ENCODE peak calls at places on chromosomes 6 and 20, in eight cellular contexts. U is HCT116; H is left lung; D is CD8-positive, alpha-beta T cell; T is colonic mucosa; O is mammary epithelial cell; C is cardiac muscle cell; M is lower lobe of right lung. G is an unnamed sample.
A peak's percentile ranks its signal among the peaks of the same experiment; 100 is the strongest.

GRCh38 chr6:158645064-158646022 is 800 bp upstream of the DYNLT1 start:
- DNase-seq in M (no peak), C (no peak), H (peak; percentile 10), U (no peak), O (peak; percentile 17), D (no peak), T (peak; percentile 21), G (no peak)

GRCh38 chr6:129812145-129812777 is 48.9 kb downstream of the TMEM244 start:
- DNase-seq in O (no peak), D (no peak), M (no peak), U (no peak), H (no peak), T (no peak), C (no peak), G (no peak)

GRCh38 chr20:9323622-9324021 is 190.8 kb upstream of the LAMP5 start:
- DNase-seq in C (peak; percentile 27), T (no peak), O (no peak), U (peak; percentile 7), M (no peak), D (no peak), H (no peak), G (no peak)

GRCh38 chr20:58682656-58683055 is 9.9 kb upstream of the NPEPL1 start:
- DNase-seq in M (no peak), H (no peak), D (no peak), U (no peak), C (peak; percentile 55), O (peak; percentile 73), T (no peak), G (no peak)

GRCh38 chr20:58715709-58716475 is 23.3 kb downstream of the NPEPL1 start:
- DNase-seq in U (no peak), D (no peak), T (peak; percentile 12), C (no peak), H (peak; percentile 28), O (no peak), M (no peak), G (peak; percentile 16)

GRCh38 chr20:57680934-57681914 is 28.6 kb downstream of the PMEPA1 start:
- DNase-seq in U (no peak), O (no peak), H (no peak), T (no peak), M (no peak), C (no peak), D (peak; percentile 33), G (no peak)

GRCh38 chr20:41364967-41365765 is 1.5 kb downstream of the EMILIN3 start:
- DNase-seq in O (no peak), T (no peak), M (no peak), U (no peak), D (no peak), H (no peak), C (no peak), G (no peak)

GRCh38 chr20:31665753-31666152 is 28.0 kb downstream of the COX4I2 start:
- DNase-seq in C (no peak), D (no peak), O (no peak), U (no peak), H (no peak), T (no peak), M (no peak), G (no peak)

GRCh38 chr6:125421853-125422252 is 120.1 kb upstream of the HDDC2 start:
- DNase-seq in O (no peak), C (peak; percentile 53), D (no peak), M (no peak), U (no peak), T (no peak), H (no peak), G (no peak)

GRCh38 chr6:44219053-44219814 is 2.5 kb downstream of the MYMX start:
- DNase-seq in H (peak; percentile 90), D (no peak), T (peak; percentile 84), O (no peak), U (no peak), M (peak; percentile 89), C (peak; percentile 76), G (no peak)

GRCh38 chr6:157614026-157614484 is 209.0 kb upstream of the SNX9 start:
- DNase-seq in M (no peak), C (peak; percentile 10), D (no peak), O (peak; percentile 13), U (no peak), H (no peak), T (peak; percentile 55), G (no peak)

GRCh38 chr20:35988910-35989463 is 20.6 kb downstream of the CNBD2 start:
- DNase-seq in C (peak; percentile 44), H (no peak), T (no peak), O (no peak), D (no peak), M (no peak), U (no peak), G (no peak)

GRCh38 chr20:16699287-16699686 is 30.5 kb upstream of the SNRPB2 start:
- DNase-seq in U (no peak), M (no peak), O (no peak), D (no peak), C (no peak), T (no peak), H (no peak), G (no peak)

GRCh38 chr6:168951224-168951616 is 302.4 kb downstream of the THBS2 start:
- DNase-seq in M (no peak), U (no peak), D (no peak), C (no peak), H (no peak), O (no peak), T (no peak), G (no peak)

GRCh38 chr6:75211920-75212590 is 6.2 kb upstream of the COL12A1 start:
- DNase-seq in U (no peak), T (no peak), H (no peak), M (no peak), O (no peak), C (no peak), D (no peak), G (no peak)

GRCh38 chr6:100751590-100751989 is 129.5 kb downstream of the ASCC3 start:
- DNase-seq in H (no peak), O (no peak), D (no peak), U (no peak), C (no peak), T (no peak), M (no peak), G (no peak)

GRCh38 chr20:12594410-12595130 is 414.2 kb upstream of the SPTLC3 start:
- DNase-seq in O (no peak), C (peak; percentile 32), M (no peak), D (no peak), H (no peak), T (no peak), U (no peak), G (no peak)

GRCh38 chr6:156731436-156731835 is 45.7 kb upstream of the ARID1B start:
- DNase-seq in U (peak; percentile 63), O (peak; percentile 67), D (no peak), H (no peak), C (peak; percentile 21), M (no peak), T (no peak), G (no peak)

GRCh38 chr6:117441824-117442264 is 16.1 kb upstream of the ROS1 start:
- DNase-seq in M (no peak), D (no peak), U (no peak), T (no peak), O (peak; percentile 88), H (no peak), C (peak; percentile 89), G (no peak)

GRCh38 chr6:104995989-104996617 is 39.2 kb downstream of the LIN28B start:
- DNase-seq in U (no peak), M (no peak), O (peak; percentile 5), H (no peak), D (no peak), C (peak; percentile 51), T (no peak), G (no peak)
- TF ChIP-seq CTCF in U (peak; percentile 15), M (peak; percentile 19), O (no peak), H (no peak), D (no peak), C (no peak), T (no peak), G (peak; percentile 20)

GRCh38 chr6:90074161-90074560 is 179.9 kb downstream of the GJA10 start:
- DNase-seq in M (no peak), D (no peak), C (peak; percentile 21), O (peak; percentile 48), H (no peak), T (no peak), U (no peak), G (peak; percentile 46)
- H3K27ac ChIP-seq in M (no peak overlapping the region), D (no peak overlapping the region), C (no peak overlapping the region), O (no peak overlapping the region), H (no peak overlapping the region), T (no peak overlapping the region), U (no peak overlapping the region), G (no peak overlapping the region)

GRCh38 chr20:17888044-17888443 is 80.5 kb downstream of the SNX5 start:
- DNase-seq in D (no peak), M (no peak), H (no peak), C (no peak), T (no peak), U (peak; percentile 32), O (peak; percentile 88), G (no peak)

GRCh38 chr20:17885544-17885943 is 83.0 kb downstream of the SNX5 start:
- DNase-seq in T (peak; percentile 64), C (peak; percentile 61), U (no peak), M (no peak), O (no peak), D (no peak), H (no peak), G (no peak)

GRCh38 chr20:17887331-17888030 is 81.1 kb downstream of the SNX5 start:
- DNase-seq in U (no peak), O (no peak), C (no peak), T (peak; percentile 67), H (peak; percentile 25), M (no peak), D (no peak), G (no peak)

GRCh38 chr20:17890330-17890729 is 78.3 kb downstream of the SNX5 start:
- DNase-seq in M (no peak), O (no peak), C (no peak), T (no peak), H (no peak), D (no peak), U (no peak), G (no peak)

DNA sequence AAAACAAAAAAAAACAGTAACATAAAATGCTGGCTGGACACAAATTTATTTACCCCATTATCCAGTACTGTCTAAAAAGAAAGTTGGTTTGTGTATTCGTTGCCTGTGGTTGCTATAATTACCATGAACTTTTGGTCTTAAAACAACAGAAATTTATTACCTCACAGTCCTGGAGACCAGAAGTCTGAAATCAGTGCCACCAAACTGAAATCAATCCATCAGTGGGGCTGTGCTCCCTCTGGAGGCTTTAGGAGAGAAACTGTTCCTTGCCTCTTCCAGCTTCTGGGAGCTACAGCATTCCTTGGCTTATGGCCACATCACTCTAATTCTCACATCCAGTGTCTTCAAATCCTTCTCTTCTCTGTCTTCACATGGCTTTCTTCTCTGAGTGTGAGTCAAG is 79.4 kb downstream of the SNX5 start:
- DNase-seq in M (no peak), H (no peak), D (no peak), U (peak; percentile 15), C (peak; percentile 50), O (no peak), T (no peak), G (no peak)
- TF ChIP-seq CTCF in M (no peak), H (no peak), D (no peak), U (peak; percentile 24), C (peak; percentile 20), O (no peak), T (no peak), G (no peak)

DNA sequence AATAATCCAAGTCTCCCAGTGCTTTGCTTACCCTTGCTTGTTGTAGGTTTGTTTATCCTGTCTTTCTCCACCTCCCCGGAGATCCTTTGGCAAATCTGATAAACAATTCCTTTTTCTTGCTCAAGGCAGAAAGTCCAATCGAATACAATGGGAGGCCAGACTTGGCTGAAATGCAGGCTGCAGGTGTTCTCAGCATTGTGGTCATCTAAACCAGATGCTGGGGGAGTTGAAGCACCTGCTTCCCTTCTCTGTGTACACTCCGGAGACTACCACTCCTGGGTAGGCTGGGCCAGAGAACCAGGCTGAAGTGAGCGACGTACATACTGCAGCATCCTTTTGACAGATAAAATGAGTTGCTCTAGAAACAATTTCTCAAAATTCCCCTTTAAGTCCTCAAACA is 82.6 kb upstream of the PREP start:
- DNase-seq in U (no peak), T (no peak), D (no peak), M (no peak), C (no peak), H (no peak), O (no peak), G (no peak)
- H3K27ac ChIP-seq in U (no peak overlapping the region), T (no peak overlapping the region), D (no peak overlapping the region), M (no peak overlapping the region), C (no peak overlapping the region), H (no peak overlapping the region), O (no peak overlapping the region), G (no peak overlapping the region)